ENCODE peak calls at places on chromosomes 12 and 14, in eight cellular contexts. M is tibial nerve, H is spleen, N is sigmoid colon, Z is A549, U is lower leg skin, E is IMR-90, J is heart left ventricle. W is an unnamed sample.

GRCh38 chr12:42780671-42781070 is 191.1 kb upstream of the PRICKLE1 start:
- DNase-seq in M (no peak), H (no peak), N (no peak), Z (no peak), U (no peak), E (no peak), J (no peak), W (no peak)

GRCh38 chr14:94011795-94012194 is 14.3 kb upstream of the OTUB2 start:
- DNase-seq in M (no peak), H (no peak), N (no peak), Z (no peak), U (no peak), E (no peak), J (no peak), W (no peak)

GRCh38 chr14:54589076-54589475 is 22.1 kb downstream of the SAMD4A start:
- DNase-seq in M (no peak), H (no peak), N (no peak), Z (no peak), U (no peak), E (peak; percentile 69), J (no peak), W (no peak)

GRCh38 chr12:113842699-113843098 is 123.4 kb downstream of the RBM19 start:
- DNase-seq in M (no peak), H (no peak), N (no peak), Z (no peak), U (no peak), E (no peak), J (no peak), W (no peak)

GRCh38 chr14:96567289-96567899 is 65.2 kb downstream of the PAPOLA start:
- DNase-seq in M (no peak), H (no peak), N (no peak), Z (peak; percentile 36), U (no peak), E (peak; percentile 50), J (no peak), W (no peak)

GRCh38 chr14:94110552-94111181 is at the start of gene IFI27:
- DNase-seq in M (peak; percentile 59), H (no peak), N (peak; percentile 76), Z (no peak), U (peak; percentile 56), E (peak; percentile 41), J (peak; percentile 81), W (no peak)

GRCh38 chr12:95838125-95838524 is 20.6 kb upstream of the SNRPF start:
- DNase-seq in M (no peak), H (no peak), N (no peak), Z (peak; percentile 90), U (peak; percentile 37), E (peak; percentile 72), J (no peak), W (no peak)

GRCh38 chr12:113127791-113128199 is 7.8 kb downstream of the RASAL1 start:
- DNase-seq in M (no peak), H (peak; percentile 56), N (no peak), Z (no peak), U (no peak), E (no peak), J (no peak), W (no peak)

GRCh38 chr12:99154264-99154982 is 493.1 kb upstream of the GARIN6 start:
- DNase-seq in M (no peak), H (no peak), N (no peak), Z (no peak), U (no peak), E (no peak), J (peak; percentile 21), W (no peak)

GRCh38 chr12:14960548-14961465 is 594 bp downstream of the ARHGDIB start:
- DNase-seq in M (no peak), H (peak; percentile 81), N (no peak), Z (no peak), U (no peak), E (peak; percentile 36), J (peak; percentile 46), W (no peak)

GRCh38 chr14:96204151-96205058 is at the start of gene BDKRB2:
- DNase-seq in M (peak; percentile 61), H (peak; percentile 74), N (peak; percentile 91), Z (peak; percentile 76), U (peak; percentile 62), E (peak; percentile 92), J (peak; percentile 39), W (no peak)

GRCh38 chr12:130164931-130165330 is 2.7 kb downstream of the FZD10 start:
- DNase-seq in M (no peak), H (no peak), N (no peak), Z (no peak), U (no peak), E (no peak), J (no peak), W (no peak)

GRCh38 chr14:56487761-56488160 is 91.8 kb upstream of the TMEM260 start:
- DNase-seq in M (no peak), H (no peak), N (no peak), Z (no peak), U (no peak), E (peak; percentile 67), J (no peak), W (no peak)

DNA sequence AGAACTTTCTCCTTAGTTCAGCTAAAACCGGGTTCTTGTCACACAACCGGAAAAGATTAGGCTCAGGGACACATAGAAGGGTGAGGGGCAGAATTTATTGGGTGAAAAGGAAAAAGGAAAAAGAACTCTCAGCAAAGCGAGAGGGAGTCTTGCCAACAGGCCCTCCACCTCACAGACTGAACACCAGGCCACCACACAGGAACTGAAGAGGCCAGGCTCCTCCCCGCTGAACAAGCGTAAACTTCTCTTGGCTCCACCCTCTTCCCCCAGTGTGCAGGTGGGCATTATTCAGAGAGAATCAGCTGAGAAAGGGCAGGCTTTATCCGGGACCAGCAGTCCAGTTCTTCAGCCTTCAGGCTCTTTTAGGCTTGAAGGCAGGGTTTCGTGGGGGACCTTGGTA is 125.6 kb upstream of the FGD4 start:
- DNase-seq in M (no peak), H (peak; percentile 90), N (no peak), Z (no peak), U (no peak), E (no peak), J (no peak), W (peak; percentile 41)
- TF ChIP-seq POLR2A in M (no peak), H (peak; percentile 83), N (no peak), Z (no peak), U (no peak), E (no peak), J (no peak), W (peak; percentile 96)

DNA sequence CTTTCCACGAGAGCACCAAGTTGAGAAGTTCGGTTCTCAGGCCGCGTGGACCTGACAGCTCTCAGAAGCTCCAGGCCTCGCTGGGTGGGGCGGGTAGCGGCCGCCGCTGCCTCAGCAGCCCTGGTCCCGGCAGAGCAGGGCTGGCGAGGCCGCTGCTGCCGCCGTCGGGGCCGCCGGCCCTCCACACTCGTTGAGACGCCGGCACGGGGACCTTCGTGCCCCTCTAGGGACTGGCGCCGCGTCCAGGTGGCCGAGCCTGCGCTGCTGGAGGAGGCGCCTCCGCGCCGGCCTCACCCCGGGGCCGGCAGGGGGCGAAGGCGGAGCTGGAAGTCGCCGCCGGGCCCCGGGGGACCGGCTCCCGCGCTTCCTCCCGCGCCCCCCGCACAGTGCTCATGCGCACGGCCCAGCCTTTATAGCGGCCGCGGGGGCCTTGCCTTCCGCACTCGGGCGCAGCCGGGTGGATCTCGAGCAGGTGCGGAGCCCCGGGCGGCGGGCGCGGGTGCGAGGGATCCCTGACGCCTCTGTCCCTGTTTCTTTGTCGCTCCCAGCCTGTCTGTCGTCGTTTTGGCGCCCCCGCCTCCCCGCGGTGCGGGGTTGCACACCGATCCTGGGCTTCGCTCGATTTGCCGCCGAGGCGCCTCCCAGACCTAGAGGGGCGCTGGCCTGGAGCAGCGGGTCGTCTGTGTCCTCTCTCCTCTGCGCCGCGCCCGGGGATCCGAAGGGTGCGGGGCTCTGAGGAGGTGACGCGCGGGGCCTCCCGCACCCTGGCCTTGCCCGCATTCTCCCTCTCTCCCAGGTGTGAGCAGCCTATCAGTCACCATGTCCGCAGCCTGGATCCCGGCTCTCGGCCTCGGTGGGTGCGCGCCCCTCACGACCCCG is at the start of gene COCH:
- DNase-seq in M (no peak), H (peak; percentile 81), N (no peak), Z (peak; percentile 63), U (no peak), E (no peak), J (peak; percentile 34), W (peak; percentile 66)
- TF ChIP-seq POLR2A in M (no peak), H (no peak), N (no peak), Z (peak; percentile 66), U (no peak), E (no peak), J (no peak), W (peak; percentile 69)

GRCh38 chr14:76954791-76955190 is 73.7 kb downstream of the IRF2BPL start:
- DNase-seq in M (no peak), H (no peak), N (no peak), Z (no peak), U (no peak), E (no peak), J (no peak), W (no peak)

GRCh38 chr14:76957224-76957881 is 71.2 kb downstream of the IRF2BPL start:
- DNase-seq in M (no peak), H (no peak), N (no peak), Z (no peak), U (no peak), E (no peak), J (no peak), W (no peak)

GRCh38 chr14:76958020-76958965 is 70.2 kb downstream of the IRF2BPL start:
- DNase-seq in M (no peak), H (no peak), N (no peak), Z (no peak), U (no peak), E (no peak), J (no peak), W (no peak)

GRCh38 chr14:76955575-76956252 is 72.8 kb downstream of the IRF2BPL start:
- DNase-seq in M (no peak), H (peak; percentile 86), N (no peak), Z (peak; percentile 60), U (peak; percentile 73), E (peak; percentile 59), J (peak; percentile 38), W (no peak)

DNA sequence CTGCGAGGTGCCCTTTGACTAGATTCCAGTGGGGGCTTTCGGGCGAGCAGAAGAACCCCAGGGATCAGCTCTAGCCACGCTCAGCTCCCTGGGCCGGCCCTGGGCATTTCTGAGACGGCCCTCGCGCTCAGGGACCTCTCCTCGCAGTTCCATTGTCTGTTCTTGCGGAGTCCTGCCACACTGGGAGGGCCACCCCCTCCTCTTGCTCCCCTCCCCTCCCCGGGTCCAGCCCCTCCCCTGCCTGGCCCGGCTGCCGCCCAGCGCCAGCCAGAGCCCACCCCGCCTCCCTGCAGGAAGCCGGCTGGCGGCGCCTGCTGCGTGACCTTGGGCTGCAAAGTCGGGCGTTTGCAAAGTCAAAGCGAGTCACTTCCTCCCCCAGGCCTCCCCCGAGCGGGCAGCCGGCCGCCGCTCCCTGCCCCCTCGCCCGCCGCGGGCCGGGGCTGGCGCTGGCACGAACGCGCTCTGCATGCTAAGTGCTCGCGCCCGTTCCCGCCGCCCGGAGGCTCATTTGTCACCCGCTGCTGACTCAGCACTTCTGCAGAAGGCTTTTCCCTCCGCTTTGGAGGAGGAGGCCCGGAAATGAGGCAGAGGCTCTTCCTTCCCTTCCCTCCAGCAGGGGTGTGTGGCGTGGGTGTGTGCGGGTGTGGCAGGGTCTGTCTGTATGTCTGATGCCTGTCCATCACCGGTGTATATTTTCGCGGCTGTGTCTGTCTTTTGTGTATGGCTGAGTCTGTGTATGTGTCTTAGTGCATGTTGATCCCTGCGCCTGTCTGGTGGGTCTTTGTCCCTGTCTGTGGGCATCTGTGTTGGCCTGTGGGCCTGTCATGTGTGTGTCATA is 72.0 kb downstream of the IRF2BPL start:
- DNase-seq in M (peak; percentile 76), H (peak; percentile 97), N (peak; percentile 95), Z (peak; percentile 97), U (peak; percentile 91), E (peak; percentile 89), J (peak; percentile 92), W (no peak)
- TF ChIP-seq POLR2A in M (no peak), H (peak; percentile 9), N (no peak), Z (peak; percentile 29), U (no peak), E (no peak), J (no peak), W (peak; percentile 74)

GRCh38 chr12:124422570-124423523 is 128.0 kb downstream of the RFLNA start:
- DNase-seq in M (peak; percentile 95), H (no peak), N (peak; percentile 97), Z (peak; percentile 98), U (peak; percentile 88), E (peak; percentile 94), J (peak; percentile 93), W (no peak)
- TF ChIP-seq POLR2A in M (no peak), H (no peak), N (no peak), Z (peak; percentile 11), U (no peak), E (peak; percentile 52), J (no peak), W (no peak)

W was measured in GM12892.